ENCODE peak calls at places on chromosomes 3 and 15, in six cellular contexts. F is HEK293T; I is BJ; H is caudate nucleus; T is psoas muscle; M is stimulated activated CD8-positive, alpha-beta memory T cell treated with anti-CD3 and anti-CD28 coated beads, Interleukin-7, amount 100 ng/mL, for 24 hours. Y is an unnamed sample.

GRCh38 chr15:75732809-75733451 is 20.3 kb upstream of the CSPG4 start:
- DNase-seq in F (peak; percentile 70), I (no peak), H (no peak), T (peak; percentile 82), M (peak; percentile 25), Y (peak; percentile 89)

GRCh38 chr15:101579766-101580165 is 72.4 kb downstream of the TM2D3 start:
- DNase-seq in F (no peak), I (no peak), H (no peak), T (no peak), M (no peak), Y (no peak)

GRCh38 chr3:50617096-50617791 is at the start of gene MAPKAPK3:
- DNase-seq in F (no peak), I (no peak), H (no peak), T (peak; percentile 90), M (no peak), Y (peak; percentile 26)

GRCh38 chr15:100111103-100112060 is 230.4 kb downstream of the ADAMTS17 start:
- DNase-seq in F (no peak), I (no peak), H (no peak), T (peak; percentile 79), M (no peak), Y (peak; percentile 75)

GRCh38 chr15:83604549-83604948 is 49.4 kb upstream of the ADAMTSL3 start:
- DNase-seq in F (no peak), I (no peak), H (no peak), T (no peak), M (no peak), Y (no peak)

GRCh38 chr3:107025961-107026360 is 351.3 kb upstream of the CCDC54 start:
- DNase-seq in F (no peak), I (no peak), H (no peak), T (no peak), M (no peak), Y (no peak)

GRCh38 chr15:70067011-70067410 is 30.7 kb downstream of the TLE3 start:
- DNase-seq in F (no peak), I (no peak), H (no peak), T (no peak), M (no peak), Y (no peak)

GRCh38 chr15:93617443-93617842 is 528.4 kb upstream of the RGMA start:
- DNase-seq in F (no peak), I (no peak), H (no peak), T (peak; percentile 57), M (no peak), Y (no peak)

GRCh38 chr3:56547486-56547885 is 9.5 kb upstream of the CCDC66 start:
- DNase-seq in F (no peak), I (no peak), H (no peak), T (no peak), M (no peak), Y (no peak)

GRCh38 chr15:72961326-72961725 is 90.9 kb upstream of the NEO1 start:
- DNase-seq in F (no peak), I (no peak), H (no peak), T (no peak), M (no peak), Y (no peak)

GRCh38 chr15:73153447-73153846 is 101.2 kb downstream of the NEO1 start:
- DNase-seq in F (no peak), I (no peak), H (no peak), T (no peak), M (no peak), Y (no peak)

GRCh38 chr3:67361770-67362169 is 292.6 kb downstream of the SUCLG2 start:
- DNase-seq in F (no peak), I (no peak), H (no peak), T (no peak), M (no peak), Y (no peak)

GRCh38 chr15:82044373-82045178 is 1.2 kb downstream of the MEX3B start:
- DNase-seq in F (peak; percentile 28), I (no peak), H (peak; percentile 17), T (peak; percentile 57), M (no peak), Y (peak; percentile 61)

Y was measured in SJCRH30.